ENCODE peak calls at places on chromosomes 3 and 15, in ten cellular contexts. U is HEK293T, O is HuH-7.5, T is right lobe of liver, M is progenitor cell of endocrine pancreas, L is mucosa of descending colon, W is astrocyte of the spinal cord, H is body of pancreas, D is GM12865, G is A172. N is an unnamed sample.
A peak's percentile ranks its signal among the peaks of the same experiment; 100 is the strongest.

GRCh38 chr3:55571913-55572312 is 84.8 kb upstream of the WNT5A start:
- DNase-seq in O (no peak), G (peak; percentile 4), M (no peak), L (peak; percentile 36), D (no peak), U (no peak), T (no peak), H (peak; percentile 18), W (no peak), N (no peak)

GRCh38 chr3:186079925-186080324 is 29.0 kb downstream of the ETV5 start:
- DNase-seq in G (no peak), T (no peak), L (no peak), M (no peak), U (no peak), W (no peak), O (no peak), H (no peak), D (no peak), N (no peak)

GRCh38 chr3:6367171-6367570 is 493.7 kb upstream of the GRM7 start:
- DNase-seq in O (no peak), G (no peak), H (no peak), U (no peak), D (no peak), L (no peak), T (no peak), W (no peak), M (no peak), N (no peak)

GRCh38 chr15:72852268-72852667 is 68.7 kb upstream of the ADPGK start:
- DNase-seq in W (no peak), H (no peak), U (no peak), O (no peak), M (no peak), D (no peak), G (no peak), T (no peak), L (peak; percentile 7), N (no peak)

GRCh38 chr3:46987485-46988401 is 8.3 kb downstream of the NBEAL2 start:
- DNase-seq in U (no peak), T (peak; percentile 86), M (no peak), H (peak; percentile 38), L (peak; percentile 83), G (no peak), W (no peak), D (peak; percentile 95), O (no peak), N (peak; percentile 93)

GRCh38 chr3:181720281-181720680 is 8.6 kb downstream of the SOX2 start:
- DNase-seq in L (no peak), M (no peak), T (no peak), G (no peak), W (peak; percentile 82), H (no peak), O (no peak), D (no peak), U (no peak), N (no peak)

GRCh38 chr3:159208080-159208479 is 406.2 kb downstream of the MFSD1 start:
- DNase-seq in G (no peak), M (no peak), L (no peak), T (no peak), O (no peak), D (no peak), U (no peak), W (no peak), H (no peak), N (no peak)

GRCh38 chr15:61401903-61402698 is 173.0 kb upstream of the RORA start:
- DNase-seq in M (no peak), L (no peak), W (no peak), U (no peak), T (no peak), D (no peak), H (no peak), O (no peak), G (no peak), N (no peak)